ENCODE peak calls at places on chromosomes 6 and 20, in six cellular contexts. F is fibroblast of lung, Y is AG04450, T is vagina, X is breast epithelium, D is adrenal gland. H is an unnamed sample.

GRCh38 chr6:42572523-42572922 is 8.7 kb downstream of the UBR2 start:
- DNase-seq in F (no peak), Y (no peak), T (no peak), X (no peak), D (no peak), H (peak; percentile 19)

GRCh38 chr20:53643031-53643832 is 49.6 kb upstream of the ZNF217 start:
- DNase-seq in F (peak; percentile 88), Y (no peak), T (no peak), X (no peak), D (peak; percentile 53), H (no peak)

GRCh38 chr20:23160536-23161243 is 74.6 kb upstream of the CD93 start:
- DNase-seq in F (peak; percentile 48), Y (no peak), T (peak; percentile 82), X (no peak), D (no peak), H (peak; percentile 37)

GRCh38 chr6:99905209-99906106 is 88.6 kb downstream of the MCHR2 start:
- DNase-seq in F (peak; percentile 36), Y (no peak), T (no peak), X (no peak), D (no peak), H (no peak)

GRCh38 chr6:108699290-108700041 is 138.7 kb downstream of the FOXO3 start:
- DNase-seq in F (no peak), Y (no peak), T (no peak), X (no peak), D (no peak), H (no peak)

GRCh38 chr6:112931835-112932234 is 584.7 kb downstream of the RFPL4B start:
- DNase-seq in F (peak; percentile 90), Y (no peak), T (no peak), X (no peak), D (no peak), H (no peak)

GRCh38 chr6:150241751-150242150 is 98.9 kb downstream of the PPP1R14C start:
- DNase-seq in F (no peak), Y (no peak), T (no peak), X (no peak), D (no peak), H (no peak)

GRCh38 chr6:159169193-159169555 is at the start of gene FNDC1:
- DNase-seq in F (no peak), Y (no peak), T (no peak), X (no peak), D (no peak), H (peak; percentile 43)

GRCh38 chr6:11043961-11044711 is at the start of gene ELOVL2:
- DNase-seq in F (peak; percentile 54), Y (no peak), T (no peak), X (no peak), D (peak; percentile 16), H (peak; percentile 20)

GRCh38 chr20:5784735-5785134 is 34.5 kb downstream of the SHLD1 start:
- DNase-seq in F (no peak), Y (no peak), T (no peak), X (no peak), D (no peak), H (peak; percentile 94)

GRCh38 chr20:5776074-5776473 is 25.9 kb downstream of the SHLD1 start:
- DNase-seq in F (no peak), Y (no peak), T (no peak), X (no peak), D (no peak), H (no peak)

GRCh38 chr20:5779071-5779470 is 28.9 kb downstream of the SHLD1 start:
- DNase-seq in F (no peak), Y (no peak), T (no peak), X (no peak), D (no peak), H (no peak)

GRCh38 chr20:5781798-5782750 is 31.9 kb downstream of the SHLD1 start:
- DNase-seq in F (no peak), Y (no peak), T (no peak), X (peak; percentile 36), D (no peak), H (peak; percentile 74)

DNA sequence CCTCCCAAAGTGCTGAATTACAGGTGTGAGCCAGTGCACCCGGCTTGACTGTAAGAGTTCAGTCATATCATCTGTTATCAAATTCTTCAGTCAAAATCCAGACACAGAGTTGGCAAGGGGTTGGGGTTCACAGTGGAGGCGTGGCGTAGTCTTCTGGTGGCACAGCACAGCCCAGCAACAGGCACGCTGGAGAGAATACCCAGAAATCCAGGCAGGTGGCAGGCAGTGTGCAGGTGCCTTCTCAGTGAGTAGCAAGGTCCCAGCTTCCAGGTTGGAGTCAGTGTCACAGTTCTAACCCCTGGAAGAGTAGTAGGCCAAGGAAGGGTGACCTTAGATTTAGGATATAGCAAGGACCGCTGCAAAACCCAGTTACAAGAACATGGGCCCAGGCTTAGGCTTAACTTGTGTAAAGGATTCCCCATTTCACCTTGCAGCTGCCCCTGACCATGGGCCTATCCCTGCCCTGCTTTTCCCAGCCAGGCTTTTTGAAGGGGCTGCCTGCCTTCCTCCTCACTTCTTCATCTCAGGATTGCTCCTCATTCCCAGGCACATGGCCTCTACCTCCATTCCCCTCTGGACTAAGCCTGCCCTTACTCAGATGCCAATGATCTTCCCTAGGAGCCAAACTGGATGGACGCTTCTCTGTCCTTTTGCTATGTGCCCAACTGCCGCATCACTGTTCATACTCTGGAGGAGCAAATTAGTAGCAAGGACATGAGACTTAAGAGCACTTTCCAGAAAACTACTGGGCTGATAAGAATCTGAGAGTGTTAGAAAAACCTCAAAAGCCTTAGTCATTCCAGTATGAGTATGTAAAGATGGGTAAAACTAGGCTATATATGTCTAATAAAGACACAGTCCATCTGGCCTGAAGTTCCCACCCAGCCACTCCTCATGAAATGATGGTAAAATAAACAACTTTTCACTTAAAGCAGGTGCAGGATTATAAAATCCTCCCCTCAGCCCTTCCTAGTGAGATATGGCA is 30.3 kb downstream of the SHLD1 start:
- DNase-seq in F (peak; percentile 36), Y (peak; percentile 26), T (no peak), X (no peak), D (no peak), H (no peak)
- H3K27ac ChIP-seq in F (no peak overlapping the region), Y (peak overlapping the region; percentile 55), T (no peak overlapping the region), X (no peak overlapping the region), D (no peak overlapping the region), H (peak overlapping the region; percentile 69)

GRCh38 chr6:96626749-96627353 is 63.9 kb downstream of the FHL5 start:
- DNase-seq in F (peak; percentile 22), Y (peak; percentile 1), T (no peak), X (no peak), D (no peak), H (no peak)
- TF ChIP-seq CTCF in F (peak; percentile 26), Y (peak; percentile 38), T (peak; percentile 26), X (no peak), D (no peak), H (peak; percentile 21)

GRCh38 chr6:63624091-63624490 is 11.5 kb upstream of the PHF3 start:
- DNase-seq in F (no peak), Y (no peak), T (no peak), X (no peak), D (no peak), H (no peak)
- H3K27ac ChIP-seq in F (no peak overlapping the region), Y (no peak overlapping the region), T (no peak overlapping the region), X (no peak overlapping the region), D (no peak overlapping the region), H (no peak overlapping the region)

GRCh38 chr6:28534880-28535279 is 9.2 kb downstream of the GPX5 start:
- DNase-seq in F (no peak), Y (no peak), T (no peak), X (no peak), D (no peak), H (no peak)
- TF ChIP-seq CTCF in F (no peak), Y (no peak), T (no peak), X (no peak), D (no peak), H (no peak)

GRCh38 chr6:148868901-148869300 is 122.1 kb downstream of the UST start:
- DNase-seq in F (peak; percentile 67), Y (no peak), T (no peak), X (no peak), D (peak; percentile 40), H (no peak)
- H3K27ac ChIP-seq in F (peak overlapping the region; percentile 26), Y (no peak overlapping the region), T (no peak overlapping the region), X (no peak overlapping the region), D (no peak overlapping the region), H (no peak overlapping the region)

GRCh38 chr6:38933426-38933825 is 115.2 kb upstream of the GLP1R start:
- DNase-seq in F (no peak), Y (no peak), T (no peak), X (no peak), D (no peak), H (no peak)

GRCh38 chr6:38935051-38935450 is 113.5 kb upstream of the GLP1R start:
- DNase-seq in F (no peak), Y (no peak), T (no peak), X (no peak), D (no peak), H (no peak)

GRCh38 chr6:38938741-38939140 is 109.8 kb upstream of the GLP1R start:
- DNase-seq in F (no peak), Y (no peak), T (no peak), X (no peak), D (no peak), H (no peak)

GRCh38 chr6:38942442-38942841 is 106.1 kb upstream of the GLP1R start:
- DNase-seq in F (no peak), Y (no peak), T (no peak), X (no peak), D (no peak), H (no peak)

GRCh38 chr6:38937839-38938613 is 110.6 kb upstream of the GLP1R start:
- DNase-seq in F (no peak), Y (no peak), T (no peak), X (no peak), D (no peak), H (no peak)
- TF ChIP-seq CTCF in F (no peak), Y (no peak), T (no peak), X (no peak), D (no peak), H (no peak)

DNA sequence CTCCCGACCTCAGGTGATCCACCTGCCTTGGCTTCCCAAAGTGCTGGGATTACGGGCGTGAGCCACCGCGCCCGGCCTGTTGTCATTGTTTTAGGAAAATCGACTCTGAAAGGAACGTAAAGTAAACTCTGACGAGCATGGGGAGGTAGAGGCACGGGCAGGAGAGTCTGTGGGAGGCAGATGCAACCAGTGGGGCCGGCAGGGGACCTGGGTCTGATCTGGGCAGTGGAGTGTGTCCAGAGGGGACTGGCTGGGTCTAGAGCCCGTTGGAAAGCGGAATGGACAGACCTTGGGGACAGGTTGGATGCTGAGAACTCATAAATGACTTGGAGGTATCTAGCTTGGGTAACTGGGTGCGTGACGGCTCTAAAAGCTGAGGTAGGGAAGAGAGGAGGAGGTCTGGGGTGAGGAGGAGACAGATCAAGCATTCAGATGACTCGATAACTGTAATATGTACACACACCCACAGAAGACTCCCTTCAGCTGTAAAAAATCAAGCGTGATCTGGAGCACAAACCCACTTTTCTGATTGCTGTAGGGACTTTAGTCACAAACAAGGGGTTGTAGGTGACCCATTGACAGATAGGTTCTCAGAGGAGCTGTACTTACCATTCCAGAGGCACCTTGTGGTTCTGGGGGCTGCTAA is 22.4 kb downstream of the MANBAL start:
- DNase-seq in F (peak; percentile 58), Y (no peak), T (no peak), X (no peak), D (no peak), H (no peak)
- H3K27ac ChIP-seq in F (peak overlapping the region; percentile 64), Y (peak overlapping the region; percentile 31), T (peak overlapping the region; percentile 93), X (peak overlapping the region; percentile 53), D (no peak overlapping the region), H (no peak overlapping the region)

GRCh38 chr6:24581084-24581669 is 64.8 kb downstream of the KIAA0319 start:
- DNase-seq in F (peak; percentile 41), Y (peak; percentile 21), T (no peak), X (peak; percentile 40), D (peak; percentile 50), H (peak; percentile 71)
- TF ChIP-seq CTCF in F (peak; percentile 93), Y (peak; percentile 94), T (peak; percentile 59), X (no peak), D (peak; percentile 76), H (peak; percentile 33)